ENCODE peak calls at places on chromosomes 13 and 19, in four cellular contexts. G, L, M and P are unnamed samples.

GRCh38 chr13:110771194-110771593 is 57.7 kb downstream of the ING1 start:
- DNase-seq in G (no peak), L (no peak), M (no peak), P (no peak)

GRCh38 chr19:2371656-2372055 is 11.6 kb downstream of the TMPRSS9 start:
- DNase-seq in G (no peak), L (no peak), M (no peak), P (no peak)

GRCh38 chr13:65063753-65064152 is 2166.4 kb downstream of the PCDH9 start:
- DNase-seq in G (no peak), L (no peak), M (no peak), P (no peak)

GRCh38 chr19:43798546-43799409 is 3.5 kb downstream of the LYPD5 start:
- DNase-seq in G (no peak), L (no peak), M (peak), P (no peak)

GRCh38 chr13:74250738-74251190 is 116.6 kb upstream of the KLF12 start:
- DNase-seq in G (no peak), L (no peak), M (no peak), P (no peak)

GRCh38 chr19:29666634-29667389 is 1.6 kb downstream of the PLEKHF1 start:
- DNase-seq in G (no peak), L (peak), M (no peak), P (no peak)

GRCh38 chr19:45933759-45934158 is 19.2 kb upstream of the NANOS2 start:
- DNase-seq in G (no peak), L (no peak), M (no peak), P (no peak)

GRCh38 chr13:29713841-29714240 is 118.4 kb upstream of the SLC7A1 start:
- DNase-seq in G (peak), L (no peak), M (peak), P (no peak)

GRCh38 chr13:81540777-81541176 is 1199.9 kb upstream of the SPRY2 start:
- DNase-seq in G (no peak), L (peak), M (no peak), P (no peak)

GRCh38 chr13:83798731-83799130 is 83.5 kb downstream of the SLITRK1 start:
- DNase-seq in G (no peak), L (no peak), M (no peak), P (no peak)

GRCh38 chr19:7870571-7871279 is 3.5 kb downstream of the PRR36 start:
- DNase-seq in G (peak), L (peak), M (peak), P (no peak)

GRCh38 chr19:7871280-7871529 is 3.0 kb downstream of the PRR36 start:
- DNase-seq in G (no peak), L (no peak), M (no peak), P (no peak)

GRCh38 chr19:7869453-7869909 is 4.7 kb downstream of the PRR36 start:
- DNase-seq in G (peak), L (peak), M (peak), P (no peak)

GRCh38 chr19:7868671-7869452 is 5.3 kb downstream of the PRR36 start:
- DNase-seq in G (peak), L (peak), M (peak), P (peak)

GRCh38 chr19:7869910-7870511 is 4.2 kb downstream of the PRR36 start:
- DNase-seq in G (peak), L (peak), M (peak), P (no peak)
- TF ChIP-seq FOXK2 in G (no peak), L (no peak), M (no peak), P (no peak)

DNA sequence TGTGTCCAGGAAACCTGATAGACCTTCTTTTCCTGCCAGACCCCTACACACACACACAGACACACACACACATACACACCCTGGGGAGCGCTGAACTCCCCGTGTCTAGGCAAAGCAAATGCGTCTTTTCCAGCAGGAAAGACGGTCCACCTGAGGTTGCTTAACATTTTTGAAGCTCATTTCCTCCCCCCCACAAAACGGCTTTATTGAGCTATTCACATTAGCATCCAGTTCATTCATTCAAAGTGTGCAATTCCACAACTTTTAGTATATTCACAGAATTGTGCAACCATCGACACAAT is 3.4 kb downstream of the GSX1 start:
- DNase-seq in G (no peak), L (no peak), M (no peak), P (no peak)
- TF ChIP-seq FOXK2 in G (no peak), L (no peak), M (no peak), P (no peak)

DNA sequence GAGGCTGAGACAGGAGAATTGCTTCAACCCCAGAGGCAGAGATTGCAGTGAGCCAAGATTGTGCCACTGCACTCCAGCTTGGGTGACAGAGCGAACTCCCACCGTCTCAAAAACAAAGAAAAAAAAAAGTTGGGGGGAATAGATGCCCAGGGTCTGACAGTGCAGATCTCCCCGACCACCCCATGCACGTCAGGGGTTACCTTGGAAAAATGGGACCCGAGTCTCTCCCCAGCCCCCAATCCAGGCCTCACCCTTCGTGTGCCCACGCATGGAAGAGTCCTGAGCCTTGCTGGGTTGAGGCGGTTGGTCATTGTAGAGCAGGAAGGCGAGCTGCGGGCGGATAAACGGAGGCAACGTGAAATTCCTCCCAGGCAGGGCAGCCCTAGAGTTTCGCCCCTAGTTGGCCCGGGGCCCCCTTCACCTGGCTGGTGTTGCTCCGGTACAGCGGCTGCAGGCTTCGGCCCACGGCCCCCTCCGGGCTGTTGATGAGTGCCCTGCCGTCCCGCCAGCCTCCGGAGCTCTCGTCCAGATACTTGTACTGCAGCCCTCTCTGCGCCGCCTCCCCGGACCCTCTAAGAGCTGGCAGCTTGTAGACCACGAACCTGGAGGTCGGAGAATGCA is 588 bp downstream of the DNASE2 start:
- DNase-seq in G (peak), L (no peak), M (no peak), P (no peak)
- TF ChIP-seq FOXK2 in G (no peak), L (no peak), M (no peak), P (peak)

DNA sequence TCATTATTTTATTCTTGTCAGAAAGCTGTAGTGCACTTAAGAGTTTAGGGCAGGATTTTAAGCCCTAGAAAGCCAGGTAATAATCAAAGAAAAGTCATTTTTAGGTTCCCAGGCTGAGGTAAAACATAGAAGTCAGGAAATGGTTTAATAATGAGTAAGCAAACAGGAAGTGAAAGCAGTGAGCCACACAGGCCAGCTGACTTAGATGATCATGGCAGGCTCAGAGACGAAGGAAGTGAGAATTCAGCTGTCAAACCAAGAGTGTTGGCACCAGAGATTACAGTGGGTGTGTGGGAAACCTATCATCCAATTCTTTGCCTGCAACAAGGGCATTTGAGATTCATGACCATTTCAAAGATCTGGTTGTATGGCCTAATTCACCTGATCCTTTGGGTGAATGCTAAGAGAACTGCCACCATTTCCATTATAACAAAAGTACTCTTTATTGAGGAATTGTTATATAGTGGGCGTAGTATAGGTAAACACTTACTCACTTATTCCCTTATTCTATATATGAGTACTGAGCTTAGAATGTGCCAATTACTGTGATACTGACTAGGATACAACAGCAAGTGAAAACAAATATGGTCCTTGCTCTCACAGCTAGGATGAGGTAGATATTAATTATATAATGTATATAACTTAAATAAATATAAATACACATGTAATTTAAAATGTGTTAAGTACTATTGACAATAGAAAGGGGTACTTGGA is 103.7 kb upstream of the EDNRB start:
- DNase-seq in G (no peak), L (no peak), M (no peak), P (peak)
- TF ChIP-seq FOXK2 in G (no peak), L (no peak), M (no peak), P (no peak)

DNA sequence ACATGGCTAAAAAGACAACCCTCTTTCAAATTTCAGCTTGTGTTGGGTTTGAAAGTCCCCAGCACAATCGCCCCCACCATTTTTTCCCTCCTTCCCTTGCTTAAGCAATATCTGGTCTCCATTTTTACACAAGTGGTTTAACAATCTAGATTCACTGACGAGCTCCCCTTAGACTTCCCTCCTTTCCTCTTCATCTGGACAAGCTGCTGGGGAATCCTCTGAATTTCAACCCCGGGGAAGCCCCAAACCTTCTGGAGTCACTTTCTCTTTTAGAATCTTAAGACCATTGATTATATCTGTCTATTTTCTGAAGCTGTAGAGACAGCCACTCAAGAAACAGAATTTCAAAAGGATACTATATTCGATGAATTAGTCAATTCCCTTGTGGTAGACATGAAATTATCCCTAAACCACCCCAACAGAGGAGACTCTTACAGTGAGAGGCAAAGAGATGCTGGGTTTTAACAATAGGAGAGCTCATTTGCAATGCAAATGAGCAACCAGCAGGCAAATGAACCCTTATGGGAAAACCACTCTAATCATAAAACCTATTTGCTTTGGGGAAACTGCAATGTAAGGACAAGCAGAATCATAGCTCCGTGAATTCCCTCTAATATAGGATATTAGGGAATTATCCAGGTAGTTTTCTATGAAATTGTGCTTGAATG is 78.9 kb downstream of the TEX26 start:
- DNase-seq in G (no peak), L (no peak), M (no peak), P (no peak)
- TF ChIP-seq FOXK2 in G (no peak), L (no peak), M (no peak), P (no peak)

GRCh38 chr19:16338470-16339360 is 14.1 kb downstream of the KLF2 start:
- DNase-seq in G (no peak), L (peak), M (no peak), P (peak)
- TF ChIP-seq FOXK2 in G (no peak), L (no peak), M (no peak), P (no peak)

DNA sequence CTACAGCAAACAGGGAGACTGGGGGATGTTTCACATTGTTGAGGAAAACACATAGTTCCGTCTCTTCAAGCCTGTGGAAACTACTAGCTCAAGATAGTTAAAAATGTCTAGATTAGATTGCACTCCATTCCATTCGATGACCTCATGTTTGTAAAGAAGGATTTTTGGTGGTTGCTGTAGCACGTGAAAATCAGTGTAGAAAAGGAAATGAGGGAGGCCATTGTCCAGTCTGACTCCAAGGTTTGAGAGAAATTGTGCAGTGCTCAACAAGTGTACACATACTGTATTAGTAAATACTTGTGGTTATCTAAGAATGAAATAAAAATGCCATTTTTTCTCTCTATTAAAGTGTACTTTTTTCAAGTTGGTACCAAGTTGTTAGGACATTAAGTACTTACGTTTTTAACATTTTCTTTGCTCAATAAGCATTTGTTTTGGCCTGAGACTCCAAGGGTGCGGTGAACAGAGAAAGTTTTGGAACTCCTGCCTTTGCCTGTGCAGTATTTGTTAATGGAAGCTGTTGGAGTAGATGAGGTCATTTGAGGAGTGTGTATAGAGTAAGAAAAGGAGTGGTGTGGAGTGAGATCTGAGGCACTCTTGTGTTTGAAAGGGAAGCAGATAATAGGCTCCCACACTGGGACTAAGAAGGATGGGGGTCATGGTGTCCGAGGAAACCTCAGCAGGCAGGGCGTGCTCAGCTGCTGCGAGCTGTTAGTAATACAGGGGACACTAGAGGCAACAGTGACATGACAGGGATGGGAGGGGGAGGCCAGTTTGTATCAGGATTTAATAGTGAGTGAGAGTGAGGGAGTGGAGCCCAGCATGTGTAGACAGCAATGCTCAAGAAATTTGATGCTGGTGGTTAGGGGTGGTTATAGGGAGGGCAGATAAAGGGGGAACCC is 4.4 kb downstream of the WASF3 start:
- DNase-seq in G (no peak), L (peak), M (no peak), P (no peak)
- TF ChIP-seq FOXK2 in G (no peak), L (no peak), M (no peak), P (no peak)

GRCh38 chr19:17496337-17496997 is 15.0 kb upstream of the PGLS start:
- DNase-seq in G (peak), L (peak), M (peak), P (peak)
- TF ChIP-seq FOXK2 in G (no peak), L (no peak), M (no peak), P (no peak)

DNA sequence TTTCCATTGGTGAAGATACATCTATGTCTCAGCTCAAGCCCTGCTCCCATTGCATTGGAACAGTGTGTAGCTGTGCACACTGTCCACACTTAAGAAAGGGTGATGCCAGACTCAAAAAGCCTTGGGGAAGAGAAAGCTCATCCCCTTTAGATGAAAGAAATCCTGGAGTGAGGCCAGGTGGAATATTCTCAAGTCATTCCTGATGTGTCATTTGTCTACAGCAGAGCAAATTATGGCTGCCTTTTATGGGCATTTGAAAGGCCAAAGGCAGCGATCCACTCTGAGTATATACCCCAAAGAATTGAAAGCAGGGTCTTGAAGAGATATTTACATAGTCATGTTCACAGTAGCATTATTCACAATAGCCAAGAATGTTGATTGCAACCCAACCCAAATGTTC is 214.7 kb downstream of the KCNRG start:
- DNase-seq in G (no peak), L (no peak), M (no peak), P (no peak)
- TF ChIP-seq FOXK2 in G (no peak), L (no peak), M (no peak), P (no peak)